ENCODE peak calls at places on chromosomes 1 and 21, in five cellular contexts. J, X, V, T and N are unnamed samples.

GRCh38 chr1:84834419-84835064 is 58.5 kb downstream of the LPAR3 start:
- DNase-seq in J (no peak), X (no peak), T (no peak), V (no peak), N (no peak)

GRCh38 chr1:41485605-41486004 is 1.1 kb upstream of the EDN2 start:
- DNase-seq in X (no peak), T (no peak), V (no peak), J (peak), N (no peak)

GRCh38 chr21:33931799-33932390 is 16.3 kb upstream of the ATP5PO start:
- DNase-seq in X (no peak), V (peak), T (no peak), J (no peak), N (peak)

GRCh38 chr21:42117229-42118048 is 46.3 kb downstream of the UMODL1 start:
- DNase-seq in X (peak), J (peak), T (peak), V (peak), N (peak)

GRCh38 chr1:6970256-6970655 is 185.0 kb downstream of the CAMTA1 start:
- DNase-seq in V (no peak), T (no peak), X (no peak), J (no peak), N (no peak)

GRCh38 chr1:223486366-223486765 is 93.2 kb downstream of the CCDC185 start:
- DNase-seq in X (peak), T (no peak), V (no peak), J (no peak), N (peak)

GRCh38 chr1:84379128-84379527 is 19.2 kb upstream of the DNASE2B start:
- DNase-seq in X (no peak), T (no peak), J (no peak), V (no peak), N (no peak)

GRCh38 chr1:204495078-204495753 is 611 bp upstream of the PIK3C2B start:
- DNase-seq in X (peak), V (no peak), J (no peak), T (no peak), N (peak)

GRCh38 chr1:66303646-66304045 is 230.3 kb upstream of the SGIP1 start:
- DNase-seq in J (no peak), V (no peak), X (no peak), T (no peak), N (no peak)

GRCh38 chr1:172391972-172392371 is 28.5 kb upstream of the C1orf105 start:
- DNase-seq in V (no peak), X (no peak), J (no peak), T (no peak), N (no peak)

GRCh38 chr1:227372662-227373061 is 54.4 kb upstream of the CDC42BPA start:
- DNase-seq in J (no peak), X (no peak), V (no peak), T (peak), N (no peak)

GRCh38 chr1:17046043-17046657 is 7.7 kb downstream of the SDHB start:
- DNase-seq in J (peak), T (no peak), X (peak), V (no peak), N (peak)

GRCh38 chr21:25563399-25564116 is 43.7 kb downstream of the MRPL39 start:
- DNase-seq in X (no peak), T (no peak), V (peak), J (no peak), N (no peak)

GRCh38 chr1:2857521-2857920 is 56.0 kb upstream of the TTC34 start:
- DNase-seq in X (no peak), J (no peak), T (peak), V (no peak), N (no peak)

GRCh38 chr1:116881879-116882520 is 27.7 kb upstream of the PTGFRN start:
- DNase-seq in V (no peak), X (no peak), T (peak), J (no peak), N (no peak)

GRCh38 chr1:39689214-39689613 is 2.0 kb downstream of the HPCAL4 start:
- DNase-seq in J (no peak), V (no peak), X (no peak), T (no peak), N (no peak)

GRCh38 chr1:61088163-61088840 is 5.9 kb downstream of the NFIA start:
- DNase-seq in V (no peak), X (no peak), J (no peak), T (no peak), N (no peak)

GRCh38 chr1:179930867-179931266 is 23.7 kb upstream of the CEP350 start:
- DNase-seq in V (no peak), T (no peak), X (no peak), J (no peak), N (no peak)

GRCh38 chr1:226044514-226045132 is 17.9 kb upstream of the H3-3A start:
- DNase-seq in J (no peak), T (no peak), X (peak), V (no peak), N (no peak)

GRCh38 chr1:96464991-96465875 is 256.4 kb upstream of the PTBP2 start:
- DNase-seq in V (no peak), X (no peak), T (peak), J (no peak), N (no peak)

GRCh38 chr1:100005424-100005823 is 35.6 kb downstream of the SLC35A3 start:
- DNase-seq in X (peak), J (no peak), V (no peak), T (no peak), N (no peak)

GRCh38 chr21:16536661-16537359 is 807.0 kb downstream of the USP25 start:
- DNase-seq in V (no peak), X (no peak), T (no peak), J (no peak), N (peak)

GRCh38 chr1:3711381-3711779 is 40.9 kb upstream of the CCDC27 start:
- DNase-seq in V (no peak), T (no peak), J (no peak), X (no peak), N (no peak)

GRCh38 chr21:41234574-41234973 is 66.6 kb downstream of the BACE2 start:
- DNase-seq in X (no peak), T (no peak), V (no peak), J (no peak), N (no peak)

GRCh38 chr1:235006816-235007215 is 121.8 kb downstream of the TOMM20 start:
- DNase-seq in X (no peak), V (no peak), T (no peak), J (no peak), N (no peak)

GRCh38 chr1:64624446-64624766 is 120.5 kb upstream of the RAVER2 start:
- DNase-seq in X (peak), T (no peak), V (no peak), J (no peak), N (no peak)

GRCh38 chr1:52306227-52307006 is 59.6 kb downstream of the CC2D1B start:
- DNase-seq in V (no peak), X (peak), J (no peak), T (no peak), N (no peak)

GRCh38 chr1:57040831-57041230 is 75.0 kb upstream of the C8B start:
- DNase-seq in X (no peak), J (no peak), V (no peak), T (no peak), N (no peak)

GRCh38 chr1:150836129-150836773 is 28.2 kb upstream of the CTSK start:
- DNase-seq in J (no peak), V (no peak), X (peak), T (no peak), N (no peak)

GRCh38 chr1:71345491-71345890 is 264.7 kb upstream of the ZRANB2 start:
- DNase-seq in J (no peak), T (no peak), V (no peak), X (no peak), N (no peak)

GRCh38 chr1:50419192-50419906 is 3.9 kb downstream of the DMRTA2 start:
- DNase-seq in V (no peak), J (no peak), X (no peak), T (no peak), N (no peak)

GRCh38 chr1:153728305-153729066 is 636 bp downstream of the INTS3 start:
- DNase-seq in V (peak), T (peak), J (no peak), X (peak), N (peak)

GRCh38 chr21:45086342-45086958 is 12.1 kb downstream of the ADARB1 start:
- DNase-seq in T (no peak), V (no peak), X (no peak), J (no peak), N (no peak)

GRCh38 chr1:53057134-53057533 is 4.9 kb upstream of the PODN start:
- DNase-seq in X (peak), J (no peak), V (no peak), T (no peak), N (no peak)

GRCh38 chr1:231929311-231929710 is 302.7 kb downstream of the DISC1 start:
- DNase-seq in X (peak), V (no peak), J (no peak), T (no peak), N (peak)

GRCh38 chr1:70103770-70104169 is 101.6 kb downstream of the LRRC40 start:
- DNase-seq in J (no peak), V (no peak), X (no peak), T (no peak), N (no peak)

GRCh38 chr1:109757936-109758786 is 5.6 kb downstream of the EPS8L3 start:
- DNase-seq in T (no peak), V (no peak), J (no peak), X (no peak), N (no peak)

GRCh38 chr21:41600116-41600515 is 92.2 kb upstream of the TMPRSS2 start:
- DNase-seq in X (no peak), V (no peak), T (no peak), J (no peak), N (no peak)

GRCh38 chr21:32770514-32771133 is 931 bp downstream of the PAXBP1 start:
- DNase-seq in T (no peak), V (no peak), J (peak), X (no peak), N (peak)